ENCODE peak calls at places on chromosomes 13 and 19, in ten cellular contexts. One of them, this sample, is unnamed.

GRCh38 chr19:31348416-31349159 is 648 bp downstream of the TSHZ3 start:
- DNase-seq in nucleus accumbens: no peak
- DNase-seq in stimulated activated CD4-positive, alpha-beta T cell treated with anti-CD3 and anti-CD28 coated beads, Interleukin-15, amount 100 ng/mL, for 24 hours: peak
- DNase-seq in H9: no peak
- DNase-seq in NCI-H2029 treated with DMSO at 0.1 percent for 48 hours: no peak
- DNase-seq in cardiac muscle cell: peak
- DNase-seq in activated T-cell treated with anti-CD3 and anti-CD28 coated beads for 1 hour: no peak
- DNase-seq in renal cortical epithelial cell: no peak
- DNase-seq in tibial nerve: no peak
- DNase-seq in naive B cell: no peak
- DNase-seq in this sample: no peak

GRCh38 chr13:44040070-44040753 is 160.5 kb downstream of the LACC1 start:
- DNase-seq in nucleus accumbens: no peak
- DNase-seq in stimulated activated CD4-positive, alpha-beta T cell treated with anti-CD3 and anti-CD28 coated beads, Interleukin-15, amount 100 ng/mL, for 24 hours: no peak
- DNase-seq in H9: no peak
- DNase-seq in NCI-H2029 treated with DMSO at 0.1 percent for 48 hours: no peak
- DNase-seq in cardiac muscle cell: no peak
- DNase-seq in activated T-cell treated with anti-CD3 and anti-CD28 coated beads for 1 hour: no peak
- DNase-seq in renal cortical epithelial cell: peak
- DNase-seq in tibial nerve: no peak
- DNase-seq in naive B cell: no peak
- DNase-seq in this sample: no peak

GRCh38 chr13:102798653-102799543 is at the start of the genes BIVM and POGLUT2:
- DNase-seq in nucleus accumbens: peak
- DNase-seq in stimulated activated CD4-positive, alpha-beta T cell treated with anti-CD3 and anti-CD28 coated beads, Interleukin-15, amount 100 ng/mL, for 24 hours: peak
- DNase-seq in H9: peak
- DNase-seq in NCI-H2029 treated with DMSO at 0.1 percent for 48 hours: peak
- DNase-seq in cardiac muscle cell: peak
- DNase-seq in activated T-cell treated with anti-CD3 and anti-CD28 coated beads for 1 hour: peak
- DNase-seq in renal cortical epithelial cell: peak
- DNase-seq in tibial nerve: peak
- DNase-seq in naive B cell: peak
- DNase-seq in this sample: peak

GRCh38 chr19:15213715-15214381 is 13.1 kb upstream of the NOTCH3 start:
- DNase-seq in nucleus accumbens: no peak
- DNase-seq in stimulated activated CD4-positive, alpha-beta T cell treated with anti-CD3 and anti-CD28 coated beads, Interleukin-15, amount 100 ng/mL, for 24 hours: no peak
- DNase-seq in H9: no peak
- DNase-seq in NCI-H2029 treated with DMSO at 0.1 percent for 48 hours: no peak
- DNase-seq in cardiac muscle cell: no peak
- DNase-seq in activated T-cell treated with anti-CD3 and anti-CD28 coated beads for 1 hour: no peak
- DNase-seq in renal cortical epithelial cell: no peak
- DNase-seq in tibial nerve: no peak
- DNase-seq in naive B cell: no peak
- DNase-seq in this sample: no peak

GRCh38 chr19:11549386-11549953 is 9.6 kb downstream of the ELOF1 start:
- DNase-seq in nucleus accumbens: no peak
- DNase-seq in stimulated activated CD4-positive, alpha-beta T cell treated with anti-CD3 and anti-CD28 coated beads, Interleukin-15, amount 100 ng/mL, for 24 hours: no peak
- DNase-seq in H9: no peak
- DNase-seq in NCI-H2029 treated with DMSO at 0.1 percent for 48 hours: no peak
- DNase-seq in cardiac muscle cell: no peak
- DNase-seq in activated T-cell treated with anti-CD3 and anti-CD28 coated beads for 1 hour: no peak
- DNase-seq in renal cortical epithelial cell: no peak
- DNase-seq in tibial nerve: no peak
- DNase-seq in naive B cell: no peak
- DNase-seq in this sample: no peak

GRCh38 chr19:21677696-21678418 is 89.5 kb downstream of the ZNF100 start:
- DNase-seq in nucleus accumbens: no peak
- DNase-seq in stimulated activated CD4-positive, alpha-beta T cell treated with anti-CD3 and anti-CD28 coated beads, Interleukin-15, amount 100 ng/mL, for 24 hours: peak
- DNase-seq in H9: no peak
- DNase-seq in NCI-H2029 treated with DMSO at 0.1 percent for 48 hours: no peak
- DNase-seq in cardiac muscle cell: no peak
- DNase-seq in activated T-cell treated with anti-CD3 and anti-CD28 coated beads for 1 hour: no peak
- DNase-seq in renal cortical epithelial cell: no peak
- DNase-seq in tibial nerve: no peak
- DNase-seq in naive B cell: no peak
- DNase-seq in this sample: no peak

GRCh38 chr13:73058741-73059459 is at the start of gene KLF5:
- DNase-seq in nucleus accumbens: peak
- DNase-seq in stimulated activated CD4-positive, alpha-beta T cell treated with anti-CD3 and anti-CD28 coated beads, Interleukin-15, amount 100 ng/mL, for 24 hours: peak
- DNase-seq in H9: peak
- DNase-seq in NCI-H2029 treated with DMSO at 0.1 percent for 48 hours: peak
- DNase-seq in cardiac muscle cell: peak
- DNase-seq in activated T-cell treated with anti-CD3 and anti-CD28 coated beads for 1 hour: peak
- DNase-seq in renal cortical epithelial cell: no peak
- DNase-seq in tibial nerve: peak
- DNase-seq in naive B cell: peak
- DNase-seq in this sample: peak

GRCh38 chr19:56101095-56101494 is 20.0 kb downstream of the ZNF787 start:
- DNase-seq in nucleus accumbens: no peak
- DNase-seq in stimulated activated CD4-positive, alpha-beta T cell treated with anti-CD3 and anti-CD28 coated beads, Interleukin-15, amount 100 ng/mL, for 24 hours: no peak
- DNase-seq in H9: no peak
- DNase-seq in NCI-H2029 treated with DMSO at 0.1 percent for 48 hours: no peak
- DNase-seq in cardiac muscle cell: no peak
- DNase-seq in activated T-cell treated with anti-CD3 and anti-CD28 coated beads for 1 hour: no peak
- DNase-seq in renal cortical epithelial cell: no peak
- DNase-seq in tibial nerve: no peak
- DNase-seq in naive B cell: no peak
- DNase-seq in this sample: no peak

GRCh38 chr19:56601375-56601774 is 6.3 kb downstream of the ZNF71 start:
- DNase-seq in nucleus accumbens: no peak
- DNase-seq in stimulated activated CD4-positive, alpha-beta T cell treated with anti-CD3 and anti-CD28 coated beads, Interleukin-15, amount 100 ng/mL, for 24 hours: no peak
- DNase-seq in H9: no peak
- DNase-seq in NCI-H2029 treated with DMSO at 0.1 percent for 48 hours: no peak
- DNase-seq in cardiac muscle cell: no peak
- DNase-seq in activated T-cell treated with anti-CD3 and anti-CD28 coated beads for 1 hour: no peak
- DNase-seq in renal cortical epithelial cell: no peak
- DNase-seq in tibial nerve: no peak
- DNase-seq in naive B cell: no peak
- DNase-seq in this sample: no peak

GRCh38 chr13:110254151-110254679 is 52.7 kb downstream of the COL4A1 start:
- DNase-seq in nucleus accumbens: no peak
- DNase-seq in stimulated activated CD4-positive, alpha-beta T cell treated with anti-CD3 and anti-CD28 coated beads, Interleukin-15, amount 100 ng/mL, for 24 hours: no peak
- DNase-seq in H9: no peak
- DNase-seq in NCI-H2029 treated with DMSO at 0.1 percent for 48 hours: no peak
- DNase-seq in cardiac muscle cell: no peak
- DNase-seq in activated T-cell treated with anti-CD3 and anti-CD28 coated beads for 1 hour: no peak
- DNase-seq in renal cortical epithelial cell: peak
- DNase-seq in tibial nerve: no peak
- DNase-seq in naive B cell: no peak
- DNase-seq in this sample: no peak

GRCh38 chr13:97749174-97749573 is 204.3 kb upstream of the IPO5 start:
- DNase-seq in nucleus accumbens: no peak
- DNase-seq in stimulated activated CD4-positive, alpha-beta T cell treated with anti-CD3 and anti-CD28 coated beads, Interleukin-15, amount 100 ng/mL, for 24 hours: no peak
- DNase-seq in H9: no peak
- DNase-seq in NCI-H2029 treated with DMSO at 0.1 percent for 48 hours: no peak
- DNase-seq in cardiac muscle cell: no peak
- DNase-seq in activated T-cell treated with anti-CD3 and anti-CD28 coated beads for 1 hour: no peak
- DNase-seq in renal cortical epithelial cell: peak
- DNase-seq in tibial nerve: no peak
- DNase-seq in naive B cell: no peak
- DNase-seq in this sample: no peak

GRCh38 chr19:4515732-4516131 is 2.6 kb downstream of the PLIN4 start:
- DNase-seq in nucleus accumbens: no peak
- DNase-seq in stimulated activated CD4-positive, alpha-beta T cell treated with anti-CD3 and anti-CD28 coated beads, Interleukin-15, amount 100 ng/mL, for 24 hours: no peak
- DNase-seq in H9: no peak
- DNase-seq in NCI-H2029 treated with DMSO at 0.1 percent for 48 hours: no peak
- DNase-seq in cardiac muscle cell: no peak
- DNase-seq in activated T-cell treated with anti-CD3 and anti-CD28 coated beads for 1 hour: no peak
- DNase-seq in renal cortical epithelial cell: no peak
- DNase-seq in tibial nerve: no peak
- DNase-seq in naive B cell: no peak
- DNase-seq in this sample: no peak

GRCh38 chr19:46925548-46925950 is 64.8 kb downstream of the ARHGAP35 start:
- DNase-seq in nucleus accumbens: no peak
- DNase-seq in stimulated activated CD4-positive, alpha-beta T cell treated with anti-CD3 and anti-CD28 coated beads, Interleukin-15, amount 100 ng/mL, for 24 hours: no peak
- DNase-seq in H9: no peak
- DNase-seq in NCI-H2029 treated with DMSO at 0.1 percent for 48 hours: no peak
- DNase-seq in cardiac muscle cell: no peak
- DNase-seq in activated T-cell treated with anti-CD3 and anti-CD28 coated beads for 1 hour: no peak
- DNase-seq in renal cortical epithelial cell: peak
- DNase-seq in tibial nerve: no peak
- DNase-seq in naive B cell: no peak
- DNase-seq in this sample: no peak

GRCh38 chr19:39133431-39134270 is 8.1 kb downstream of the PAK4 start:
- DNase-seq in nucleus accumbens: no peak
- DNase-seq in stimulated activated CD4-positive, alpha-beta T cell treated with anti-CD3 and anti-CD28 coated beads, Interleukin-15, amount 100 ng/mL, for 24 hours: no peak
- DNase-seq in H9: no peak
- DNase-seq in NCI-H2029 treated with DMSO at 0.1 percent for 48 hours: no peak
- DNase-seq in cardiac muscle cell: peak
- DNase-seq in activated T-cell treated with anti-CD3 and anti-CD28 coated beads for 1 hour: no peak
- DNase-seq in renal cortical epithelial cell: no peak
- DNase-seq in tibial nerve: no peak
- DNase-seq in naive B cell: no peak
- DNase-seq in this sample: no peak

GRCh38 chr19:41195675-41196497 is 2.9 kb downstream of the CYP2S1 start:
- DNase-seq in nucleus accumbens: no peak
- DNase-seq in stimulated activated CD4-positive, alpha-beta T cell treated with anti-CD3 and anti-CD28 coated beads, Interleukin-15, amount 100 ng/mL, for 24 hours: no peak
- DNase-seq in H9: no peak
- DNase-seq in NCI-H2029 treated with DMSO at 0.1 percent for 48 hours: no peak
- DNase-seq in cardiac muscle cell: no peak
- DNase-seq in activated T-cell treated with anti-CD3 and anti-CD28 coated beads for 1 hour: no peak
- DNase-seq in renal cortical epithelial cell: no peak
- DNase-seq in tibial nerve: no peak
- DNase-seq in naive B cell: no peak
- DNase-seq in this sample: no peak

GRCh38 chr19:28971011-28971410 is 241.9 kb downstream of the UQCRFS1 start:
- DNase-seq in nucleus accumbens: no peak
- DNase-seq in stimulated activated CD4-positive, alpha-beta T cell treated with anti-CD3 and anti-CD28 coated beads, Interleukin-15, amount 100 ng/mL, for 24 hours: no peak
- DNase-seq in H9: no peak
- DNase-seq in NCI-H2029 treated with DMSO at 0.1 percent for 48 hours: no peak
- DNase-seq in cardiac muscle cell: no peak
- DNase-seq in activated T-cell treated with anti-CD3 and anti-CD28 coated beads for 1 hour: no peak
- DNase-seq in renal cortical epithelial cell: no peak
- DNase-seq in tibial nerve: no peak
- DNase-seq in naive B cell: no peak
- DNase-seq in this sample: no peak

GRCh38 chr13:39530996-39531395 is 72.0 kb downstream of the LHFPL6 start:
- DNase-seq in nucleus accumbens: no peak
- DNase-seq in stimulated activated CD4-positive, alpha-beta T cell treated with anti-CD3 and anti-CD28 coated beads, Interleukin-15, amount 100 ng/mL, for 24 hours: no peak
- DNase-seq in H9: no peak
- DNase-seq in NCI-H2029 treated with DMSO at 0.1 percent for 48 hours: no peak
- DNase-seq in cardiac muscle cell: no peak
- DNase-seq in activated T-cell treated with anti-CD3 and anti-CD28 coated beads for 1 hour: no peak
- DNase-seq in renal cortical epithelial cell: no peak
- DNase-seq in tibial nerve: no peak
- DNase-seq in naive B cell: no peak
- DNase-seq in this sample: no peak

GRCh38 chr13:33276581-33276980 is 9.0 kb downstream of the STARD13 start:
- DNase-seq in nucleus accumbens: no peak
- DNase-seq in stimulated activated CD4-positive, alpha-beta T cell treated with anti-CD3 and anti-CD28 coated beads, Interleukin-15, amount 100 ng/mL, for 24 hours: no peak
- DNase-seq in H9: no peak
- DNase-seq in NCI-H2029 treated with DMSO at 0.1 percent for 48 hours: no peak
- DNase-seq in cardiac muscle cell: no peak
- DNase-seq in activated T-cell treated with anti-CD3 and anti-CD28 coated beads for 1 hour: no peak
- DNase-seq in renal cortical epithelial cell: peak
- DNase-seq in tibial nerve: no peak
- DNase-seq in naive B cell: no peak
- DNase-seq in this sample: no peak

GRCh38 chr19:37963190-37963947 is 56.4 kb downstream of the SIPA1L3 start:
- DNase-seq in nucleus accumbens: no peak
- DNase-seq in stimulated activated CD4-positive, alpha-beta T cell treated with anti-CD3 and anti-CD28 coated beads, Interleukin-15, amount 100 ng/mL, for 24 hours: no peak
- DNase-seq in H9: no peak
- DNase-seq in NCI-H2029 treated with DMSO at 0.1 percent for 48 hours: no peak
- DNase-seq in cardiac muscle cell: no peak
- DNase-seq in activated T-cell treated with anti-CD3 and anti-CD28 coated beads for 1 hour: no peak
- DNase-seq in renal cortical epithelial cell: no peak
- DNase-seq in tibial nerve: no peak
- DNase-seq in naive B cell: no peak
- DNase-seq in this sample: no peak

GRCh38 chr13:43815204-43815603 is 28.4 kb upstream of the ENOX1 start:
- DNase-seq in nucleus accumbens: no peak
- DNase-seq in stimulated activated CD4-positive, alpha-beta T cell treated with anti-CD3 and anti-CD28 coated beads, Interleukin-15, amount 100 ng/mL, for 24 hours: no peak
- DNase-seq in H9: no peak
- DNase-seq in NCI-H2029 treated with DMSO at 0.1 percent for 48 hours: no peak
- DNase-seq in cardiac muscle cell: peak
- DNase-seq in activated T-cell treated with anti-CD3 and anti-CD28 coated beads for 1 hour: no peak
- DNase-seq in renal cortical epithelial cell: peak
- DNase-seq in tibial nerve: no peak
- DNase-seq in naive B cell: no peak
- DNase-seq in this sample: no peak

GRCh38 chr13:77697208-77698103 is at the start of gene SLAIN1:
- DNase-seq in nucleus accumbens: peak
- DNase-seq in stimulated activated CD4-positive, alpha-beta T cell treated with anti-CD3 and anti-CD28 coated beads, Interleukin-15, amount 100 ng/mL, for 24 hours: peak
- DNase-seq in H9: peak
- DNase-seq in NCI-H2029 treated with DMSO at 0.1 percent for 48 hours: peak
- DNase-seq in cardiac muscle cell: peak
- DNase-seq in activated T-cell treated with anti-CD3 and anti-CD28 coated beads for 1 hour: peak
- DNase-seq in renal cortical epithelial cell: peak
- DNase-seq in tibial nerve: peak
- DNase-seq in naive B cell: peak
- DNase-seq in this sample: peak

GRCh38 chr19:13937479-13938360 is 497 bp downstream of the PODNL1 start:
- DNase-seq in nucleus accumbens: no peak
- DNase-seq in stimulated activated CD4-positive, alpha-beta T cell treated with anti-CD3 and anti-CD28 coated beads, Interleukin-15, amount 100 ng/mL, for 24 hours: no peak
- DNase-seq in H9: peak
- DNase-seq in NCI-H2029 treated with DMSO at 0.1 percent for 48 hours: no peak
- DNase-seq in cardiac muscle cell: no peak
- DNase-seq in activated T-cell treated with anti-CD3 and anti-CD28 coated beads for 1 hour: no peak
- DNase-seq in renal cortical epithelial cell: peak
- DNase-seq in tibial nerve: no peak
- DNase-seq in naive B cell: no peak
- DNase-seq in this sample: no peak

GRCh38 chr13:41811588-41812021 is 149.3 kb downstream of the VWA8 start:
- DNase-seq in nucleus accumbens: no peak
- DNase-seq in stimulated activated CD4-positive, alpha-beta T cell treated with anti-CD3 and anti-CD28 coated beads, Interleukin-15, amount 100 ng/mL, for 24 hours: no peak
- DNase-seq in H9: no peak
- DNase-seq in NCI-H2029 treated with DMSO at 0.1 percent for 48 hours: no peak
- DNase-seq in cardiac muscle cell: no peak
- DNase-seq in activated T-cell treated with anti-CD3 and anti-CD28 coated beads for 1 hour: no peak
- DNase-seq in renal cortical epithelial cell: no peak
- DNase-seq in tibial nerve: no peak
- DNase-seq in naive B cell: no peak
- DNase-seq in this sample: no peak

GRCh38 chr19:13150919-13151604 is 851 bp downstream of the IER2 start:
- DNase-seq in nucleus accumbens: no peak
- DNase-seq in stimulated activated CD4-positive, alpha-beta T cell treated with anti-CD3 and anti-CD28 coated beads, Interleukin-15, amount 100 ng/mL, for 24 hours: peak
- DNase-seq in H9: no peak
- DNase-seq in NCI-H2029 treated with DMSO at 0.1 percent for 48 hours: no peak
- DNase-seq in cardiac muscle cell: peak
- DNase-seq in activated T-cell treated with anti-CD3 and anti-CD28 coated beads for 1 hour: no peak
- DNase-seq in renal cortical epithelial cell: no peak
- DNase-seq in tibial nerve: no peak
- DNase-seq in naive B cell: peak
- DNase-seq in this sample: no peak

GRCh38 chr19:39824143-39825092 is 9.5 kb downstream of the DYRK1B start:
- DNase-seq in nucleus accumbens: peak
- DNase-seq in stimulated activated CD4-positive, alpha-beta T cell treated with anti-CD3 and anti-CD28 coated beads, Interleukin-15, amount 100 ng/mL, for 24 hours: peak
- DNase-seq in H9: peak
- DNase-seq in NCI-H2029 treated with DMSO at 0.1 percent for 48 hours: peak
- DNase-seq in cardiac muscle cell: peak
- DNase-seq in activated T-cell treated with anti-CD3 and anti-CD28 coated beads for 1 hour: peak
- DNase-seq in renal cortical epithelial cell: peak
- DNase-seq in tibial nerve: peak
- DNase-seq in naive B cell: peak
- DNase-seq in this sample: peak

GRCh38 chr19:43300206-43300605 is 30.9 kb upstream of the PSG9 start:
- DNase-seq in nucleus accumbens: no peak
- DNase-seq in stimulated activated CD4-positive, alpha-beta T cell treated with anti-CD3 and anti-CD28 coated beads, Interleukin-15, amount 100 ng/mL, for 24 hours: no peak
- DNase-seq in H9: no peak
- DNase-seq in NCI-H2029 treated with DMSO at 0.1 percent for 48 hours: no peak
- DNase-seq in cardiac muscle cell: no peak
- DNase-seq in activated T-cell treated with anti-CD3 and anti-CD28 coated beads for 1 hour: no peak
- DNase-seq in renal cortical epithelial cell: no peak
- DNase-seq in tibial nerve: no peak
- DNase-seq in naive B cell: no peak
- DNase-seq in this sample: no peak

GRCh38 chr19:6773323-6773931 is 919 bp downstream of the VAV1 start:
- DNase-seq in nucleus accumbens: no peak
- DNase-seq in stimulated activated CD4-positive, alpha-beta T cell treated with anti-CD3 and anti-CD28 coated beads, Interleukin-15, amount 100 ng/mL, for 24 hours: peak
- DNase-seq in H9: peak
- DNase-seq in NCI-H2029 treated with DMSO at 0.1 percent for 48 hours: no peak
- DNase-seq in cardiac muscle cell: no peak
- DNase-seq in activated T-cell treated with anti-CD3 and anti-CD28 coated beads for 1 hour: peak
- DNase-seq in renal cortical epithelial cell: no peak
- DNase-seq in tibial nerve: no peak
- DNase-seq in naive B cell: peak
- DNase-seq in this sample: no peak

GRCh38 chr19:16435999-16436650 is 35.6 kb downstream of the EPS15L1 start:
- DNase-seq in nucleus accumbens: no peak
- DNase-seq in stimulated activated CD4-positive, alpha-beta T cell treated with anti-CD3 and anti-CD28 coated beads, Interleukin-15, amount 100 ng/mL, for 24 hours: no peak
- DNase-seq in H9: no peak
- DNase-seq in NCI-H2029 treated with DMSO at 0.1 percent for 48 hours: no peak
- DNase-seq in cardiac muscle cell: peak
- DNase-seq in activated T-cell treated with anti-CD3 and anti-CD28 coated beads for 1 hour: no peak
- DNase-seq in renal cortical epithelial cell: no peak
- DNase-seq in tibial nerve: no peak
- DNase-seq in naive B cell: no peak
- DNase-seq in this sample: no peak